ENCODE peak calls at places on chromosomes 3 and 15, in ten cellular contexts. T is CD8-positive, alpha-beta memory T cell; V is upper lobe of left lung; N is fibroblast of lung; B is tibial nerve; D is colonic mucosa; O is PC-9; X is iPS DF 6.9; E is IMR-90; Y is aorta. Z is an unnamed sample.

GRCh38 chr3:8529197-8529637 is 27.6 kb downstream of the LMCD1 start:
- DNase-seq in B (no peak), T (no peak), E (peak; percentile 73), D (no peak), X (no peak), Y (peak; percentile 65), O (no peak), N (peak; percentile 84), V (no peak), Z (no peak)

GRCh38 chr3:194304186-194304917 is 46.8 kb downstream of the CPN2 start:
- DNase-seq in E (no peak), X (no peak), T (no peak), B (no peak), D (no peak), V (peak; percentile 45), O (no peak), Y (no peak), N (no peak), Z (no peak)

GRCh38 chr3:109018828-109019227 is 65.1 kb upstream of the GUCA1C start:
- DNase-seq in T (no peak), O (no peak), Y (no peak), E (peak; percentile 0), X (no peak), D (no peak), V (no peak), B (no peak), N (no peak), Z (peak; percentile 35)

GRCh38 chr3:129611446-129611800 is 4.9 kb upstream of the PLXND1 start:
- DNase-seq in N (no peak), B (no peak), O (no peak), X (no peak), V (no peak), Y (no peak), E (no peak), T (no peak), D (no peak), Z (no peak)

GRCh38 chr3:113079532-113079931 is 88.7 kb downstream of the GTPBP8 start:
- DNase-seq in V (peak; percentile 24), D (no peak), N (peak; percentile 37), X (no peak), T (no peak), B (no peak), O (no peak), Y (no peak), E (peak; percentile 13), Z (no peak)

GRCh38 chr3:125025647-125026046 is 30.1 kb downstream of the HEG1 start:
- DNase-seq in E (peak; percentile 45), V (no peak), N (peak; percentile 45), B (no peak), X (no peak), O (no peak), D (no peak), Y (no peak), T (no peak), Z (no peak)

GRCh38 chr3:131526801-131527347 is 24.1 kb upstream of the MRPL3 start:
- DNase-seq in B (no peak), N (peak; percentile 65), Y (peak; percentile 68), X (peak; percentile 20), D (peak; percentile 20), E (peak; percentile 19), T (no peak), O (no peak), V (peak; percentile 83), Z (peak; percentile 53)

GRCh38 chr3:76900571-76900970 is 139.3 kb upstream of the ROBO2 start:
- DNase-seq in E (peak; percentile 1), X (no peak), N (no peak), B (no peak), D (no peak), O (no peak), V (no peak), T (no peak), Y (no peak), Z (no peak)

GRCh38 chr3:155334897-155335883 is 41.7 kb upstream of the STRIT1 start:
- DNase-seq in O (no peak), B (no peak), Y (no peak), V (no peak), X (no peak), D (no peak), E (no peak), N (peak; percentile 11), T (no peak), Z (no peak)

GRCh38 chr15:63487076-63487757 is 17.2 kb upstream of the USP3 start:
- DNase-seq in V (peak; percentile 91), B (peak; percentile 81), T (peak; percentile 80), X (no peak), O (peak; percentile 43), D (peak; percentile 98), N (peak; percentile 56), Y (peak; percentile 93), E (peak; percentile 61), Z (peak; percentile 79)

GRCh38 chr15:36313021-36313420 is 266.4 kb upstream of the CDIN1 start:
- DNase-seq in E (peak; percentile 61), O (no peak), Y (no peak), T (no peak), V (no peak), B (no peak), D (no peak), X (no peak), N (peak; percentile 67), Z (peak; percentile 40)

GRCh38 chr3:56788506-56788905 is 13.2 kb downstream of the ARHGEF3 start:
- DNase-seq in X (no peak), O (no peak), T (no peak), Y (no peak), E (no peak), D (no peak), B (no peak), N (no peak), V (no peak), Z (no peak)

GRCh38 chr3:170690133-170690981 is 104.5 kb upstream of the SLC7A14 start:
- DNase-seq in V (peak; percentile 90), X (no peak), O (no peak), D (peak; percentile 72), Y (peak; percentile 48), T (peak; percentile 6), B (peak; percentile 23), N (peak; percentile 53), E (peak; percentile 52), Z (peak; percentile 40)

GRCh38 chr15:74156678-74157411 is 16.7 kb upstream of the ISLR start:
- DNase-seq in T (no peak), D (no peak), E (no peak), B (no peak), N (peak; percentile 17), X (no peak), V (no peak), Y (no peak), O (no peak), Z (no peak)

GRCh38 chr3:102229062-102229655 is 205.7 kb upstream of the ZPLD1 start:
- DNase-seq in D (peak; percentile 77), B (peak; percentile 67), O (peak; percentile 77), N (peak; percentile 50), Y (peak; percentile 73), V (no peak), T (peak; percentile 58), X (peak; percentile 66), E (peak; percentile 62), Z (peak; percentile 94)

DNA sequence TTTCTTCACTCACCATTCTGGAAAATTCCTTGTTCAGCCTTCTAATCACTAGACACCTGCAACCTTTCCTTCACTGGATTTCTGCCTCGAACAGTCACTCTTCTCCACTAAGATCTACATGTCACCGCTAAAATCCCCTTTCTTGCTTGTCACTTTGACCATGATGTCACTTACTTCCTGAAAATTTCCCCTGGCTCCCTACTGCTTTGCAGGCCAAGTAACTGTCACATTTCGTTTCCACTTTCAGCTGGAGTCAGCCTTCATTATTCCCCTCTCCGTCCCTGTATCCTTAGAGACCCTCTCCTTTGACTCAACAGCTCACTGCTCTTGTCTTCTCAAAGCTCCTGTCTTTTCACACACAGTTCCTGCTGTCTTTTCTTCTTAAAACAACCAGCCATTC is 15.9 kb downstream of the CHL1 start:
- DNase-seq in O (no peak), X (no peak), T (no peak), B (no peak), V (no peak), D (no peak), N (no peak), E (no peak), Y (no peak), Z (no peak)
- H3K27ac ChIP-seq in O (no peak overlapping the region), X (no peak overlapping the region), T (no peak overlapping the region), B (no peak overlapping the region), V (no peak overlapping the region), D (no peak overlapping the region), N (no peak overlapping the region), E (no peak overlapping the region), Y (no peak overlapping the region), Z (no peak overlapping the region)

DNA sequence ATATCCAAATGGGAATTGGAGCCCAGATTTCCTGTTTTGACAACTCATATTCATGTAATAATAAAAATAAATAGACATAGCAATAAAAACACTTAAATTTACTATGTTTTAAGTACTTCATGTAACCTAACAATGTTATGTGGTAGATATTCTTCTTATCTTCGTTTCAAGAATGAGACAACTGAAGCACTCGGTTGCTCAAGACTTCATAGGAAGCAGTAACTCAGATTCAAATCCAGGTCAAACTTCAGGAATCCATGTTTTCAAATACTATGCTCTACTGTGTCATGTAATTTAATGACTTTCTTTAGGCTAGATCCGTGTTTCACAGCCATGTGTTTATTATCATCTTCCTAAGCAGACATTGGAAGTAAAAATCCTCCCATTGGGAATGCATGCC is 492.2 kb downstream of the CNTN3 start:
- DNase-seq in E (no peak), N (no peak), D (no peak), V (no peak), Y (no peak), X (no peak), B (no peak), O (no peak), T (no peak), Z (no peak)
- H3K27ac ChIP-seq in E (no peak overlapping the region), N (no peak overlapping the region), D (no peak overlapping the region), V (no peak overlapping the region), Y (no peak overlapping the region), X (no peak overlapping the region), B (no peak overlapping the region), O (no peak overlapping the region), T (no peak overlapping the region), Z (no peak overlapping the region)

DNA sequence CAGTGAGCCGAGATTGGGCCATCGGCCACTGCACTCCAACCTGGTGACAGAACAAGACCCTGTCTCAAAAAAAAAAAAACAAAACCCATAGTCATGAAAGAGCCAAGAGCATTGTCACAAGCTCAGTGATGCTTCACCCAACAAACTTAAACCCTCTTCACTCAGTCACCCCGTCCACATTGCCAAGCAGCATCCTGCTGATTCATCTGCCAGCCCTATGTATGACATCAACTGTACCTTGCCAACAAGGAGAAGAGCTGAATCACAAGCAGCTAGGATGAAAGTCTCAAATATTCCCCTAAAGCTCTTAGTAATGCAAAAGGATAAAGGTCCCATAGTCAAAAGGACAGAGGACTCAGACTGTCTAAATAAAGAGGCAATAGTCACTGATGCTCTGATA is 90.0 kb downstream of the ANO10 start:
- DNase-seq in T (no peak), X (no peak), D (no peak), N (peak; percentile 73), B (no peak), Y (no peak), E (peak; percentile 78), O (no peak), V (peak; percentile 3), Z (peak; percentile 83)
- H3K27ac ChIP-seq in T (no peak overlapping the region), X (no peak overlapping the region), D (no peak overlapping the region), N (no peak overlapping the region), B (no peak overlapping the region), Y (no peak overlapping the region), E (no peak overlapping the region), O (no peak overlapping the region), V (no peak overlapping the region), Z (peak overlapping the region; percentile 19)

DNA sequence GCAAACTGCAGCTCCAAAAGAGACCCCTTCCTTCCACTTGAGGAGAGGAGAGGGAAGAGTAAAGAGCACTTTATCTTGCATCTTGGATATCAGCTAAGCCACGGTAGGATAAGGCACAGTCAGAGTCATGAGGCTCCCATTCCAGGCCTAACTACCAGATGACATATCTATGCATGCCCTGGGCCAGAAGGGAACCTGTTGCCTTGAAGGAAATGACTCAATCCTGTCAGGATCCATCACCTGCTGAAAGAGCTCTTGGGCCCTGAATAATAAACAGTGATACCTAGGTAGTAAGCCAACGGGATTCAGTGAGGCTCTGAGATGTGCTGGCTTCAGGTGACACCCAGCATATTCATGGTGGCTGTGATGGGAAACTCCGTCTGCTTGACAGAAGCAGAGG is 118.5 kb upstream of the EPHA3 start:
- DNase-seq in D (no peak), B (no peak), X (no peak), V (no peak), Y (no peak), T (no peak), E (no peak), N (no peak), O (no peak), Z (peak; percentile 37)
- H3K27ac ChIP-seq in D (no peak overlapping the region), B (no peak overlapping the region), X (no peak overlapping the region), V (no peak overlapping the region), Y (no peak overlapping the region), T (no peak overlapping the region), E (no peak overlapping the region), N (no peak overlapping the region), O (no peak overlapping the region), Z (no peak overlapping the region)